ENCODE peak calls at places on chromosomes 2 and 18, in ten cellular contexts. M is breast epithelium; V is small intestine; H is NCI-H1436; F is astrocyte of the cerebellum; C is nucleus accumbens; D is activated CD4-positive, alpha-beta T cell treated with anti-CD3 and anti-CD28 coated beads, Interleukin-2, amount 50 U/mL, for 48 hours; U is sigmoid colon; E is LoVo; J is stimulated activated CD4-positive, alpha-beta T cell treated with anti-CD3 and anti-CD28 coated beads, Interleukin-2, amount 100 ng/mL, for 48 hours. X is an unnamed sample.

GRCh38 chr2:120376679-120377640 is 31.0 kb downstream of the INHBB start:
- DNase-seq in C (no peak), F (no peak), D (no peak), H (no peak), J (no peak), E (no peak), U (no peak), M (no peak), V (no peak), X (no peak)

GRCh38 chr18:44392933-44393332 is 287.8 kb upstream of the SETBP1 start:
- DNase-seq in V (no peak), E (no peak), J (no peak), D (no peak), F (no peak), U (no peak), M (no peak), C (no peak), H (no peak), X (no peak)

GRCh38 chr2:241988146-241988545 is 118.6 kb downstream of the RTP5 start:
- DNase-seq in H (no peak), E (no peak), C (no peak), F (no peak), J (no peak), V (no peak), D (no peak), U (no peak), M (no peak), X (no peak)

GRCh38 chr2:226031078-226031937 is 631.8 kb downstream of the NYAP2 start:
- DNase-seq in F (peak; percentile 51), V (peak; percentile 2), M (peak; percentile 37), E (peak; percentile 48), D (peak; percentile 62), H (peak; percentile 40), U (peak; percentile 79), J (peak; percentile 44), C (peak; percentile 52), X (no peak)

GRCh38 chr2:235162070-235162469 is 210.3 kb downstream of the SH3BP4 start:
- DNase-seq in J (no peak), F (no peak), V (no peak), M (no peak), E (no peak), C (no peak), U (no peak), H (no peak), D (no peak), X (no peak)

GRCh38 chr2:127826047-127826446 is 15.1 kb upstream of the WDR33 start:
- DNase-seq in E (no peak), V (no peak), J (no peak), D (no peak), C (no peak), H (no peak), U (no peak), M (no peak), F (no peak), X (no peak)

GRCh38 chr2:20411361-20411894 is 35.4 kb upstream of the RHOB start:
- DNase-seq in J (peak; percentile 71), M (peak; percentile 69), U (peak; percentile 91), F (peak; percentile 54), H (peak; percentile 18), V (peak; percentile 81), C (peak; percentile 16), E (peak; percentile 69), D (peak; percentile 87), X (peak; percentile 46)

GRCh38 chr2:10780491-10780820 is 32.1 kb downstream of the PDIA6 start:
- DNase-seq in U (no peak), M (no peak), C (no peak), H (no peak), J (no peak), D (no peak), E (no peak), F (no peak), V (no peak), X (no peak)

GRCh38 chr2:223486741-223487140 is 115.4 kb downstream of the SCG2 start:
- DNase-seq in V (no peak), D (no peak), U (no peak), J (no peak), H (no peak), C (no peak), F (peak; percentile 22), M (no peak), E (no peak), X (no peak)

GRCh38 chr18:24319757-24320156 is 77.9 kb downstream of the OSBPL1A start:
- DNase-seq in U (no peak), C (no peak), E (peak; percentile 23), H (no peak), M (no peak), D (no peak), V (peak; percentile 81), J (no peak), F (no peak), X (no peak)

GRCh38 chr2:61978522-61978921 is 73.0 kb downstream of the COMMD1 start:
- DNase-seq in C (no peak), U (no peak), F (no peak), E (peak; percentile 11), V (peak; percentile 62), H (no peak), J (no peak), D (no peak), M (no peak), X (peak; percentile 24)

X was measured in GM12891.